ENCODE peak calls at places on chromosomes 6 and 20, in six cellular contexts. I, P, S, Z, O and K are unnamed samples.

GRCh38 chr6:66199146-66199545 is 492.1 kb upstream of the EYS start:
- DNase-seq in I (no peak), P (no peak), S (no peak), Z (no peak), O (no peak), K (no peak)

GRCh38 chr6:53879608-53880007 is 84.8 kb downstream of the LRRC1 start:
- DNase-seq in I (no peak), P (no peak), S (no peak), Z (no peak), O (no peak), K (no peak)

GRCh38 chr6:149170564-149171452 is 146.7 kb upstream of the TAB2 start:
- DNase-seq in I (no peak), P (no peak), S (no peak), Z (peak; percentile 43), O (peak; percentile 29), K (no peak)

GRCh38 chr6:142855877-142856606 is 88.9 kb downstream of the HIVEP2 start:
- DNase-seq in I (no peak), P (no peak), S (no peak), Z (no peak), O (no peak), K (no peak)

GRCh38 chr6:73579851-73580246 is 59.0 kb upstream of the EEF1A1 start:
- DNase-seq in I (no peak), P (peak; percentile 93), S (no peak), Z (peak; percentile 38), O (no peak), K (no peak)

GRCh38 chr6:67292169-67292568 is 1342.9 kb upstream of the ADGRB3 start:
- DNase-seq in I (no peak), P (no peak), S (no peak), Z (no peak), O (no peak), K (no peak)

GRCh38 chr6:150069707-150070106 is 786 bp upstream of the ULBP3 start:
- DNase-seq in I (no peak), P (no peak), S (peak; percentile 9), Z (no peak), O (no peak), K (no peak)

GRCh38 chr20:13356087-13356486 is 135.0 kb downstream of the ISM1 start:
- DNase-seq in I (no peak), P (no peak), S (no peak), Z (no peak), O (no peak), K (no peak)